ENCODE peak calls at places on chromosomes 6 and 20, in eight cellular contexts. U is lower lobe of right lung, I is kidney epithelial cell, V is epithelial cell of esophagus, R is heart left ventricle, J is lower leg skin, G is sigmoid colon, D is PC-3. Z is an unnamed sample.

GRCh38 chr20:47998736-47999135 is 213.5 kb upstream of the SULF2 start:
- DNase-seq in D (no peak), V (no peak), R (no peak), U (no peak), I (no peak), J (no peak), G (no peak), Z (no peak)

GRCh38 chr6:126788961-126789365 is 329.5 kb upstream of the RSPO3 start:
- DNase-seq in G (peak; percentile 65), J (peak; percentile 28), I (no peak), U (no peak), V (no peak), D (no peak), R (no peak), Z (no peak)

GRCh38 chr6:44606506-44606905 is 219.0 kb downstream of the CDC5L start:
- DNase-seq in D (no peak), V (peak; percentile 29), I (no peak), U (no peak), G (no peak), R (peak; percentile 41), J (peak; percentile 37), Z (no peak)

GRCh38 chr6:18264338-18265098 is at the start of gene DEK:
- DNase-seq in V (peak; percentile 86), U (peak; percentile 90), I (no peak), D (peak; percentile 80), R (peak; percentile 90), G (peak; percentile 94), J (peak; percentile 79), Z (no peak)

GRCh38 chr20:48737463-48738093 is 90.2 kb downstream of the PREX1 start:
- DNase-seq in D (no peak), G (no peak), V (no peak), J (no peak), U (no peak), R (no peak), I (no peak), Z (no peak)

GRCh38 chr6:144234399-144234798 is 50.7 kb upstream of the UTRN start:
- DNase-seq in U (no peak), J (no peak), D (no peak), R (no peak), G (no peak), I (no peak), V (no peak), Z (no peak)

GRCh38 chr6:56663344-56663743 is 20.7 kb upstream of the DST start:
- DNase-seq in G (no peak), U (no peak), J (peak; percentile 37), D (peak; percentile 88), V (peak; percentile 98), R (no peak), I (peak; percentile 26), Z (no peak)

GRCh38 chr20:25177890-25178321 is 17.6 kb upstream of the ENTPD6 start:
- DNase-seq in R (no peak), G (no peak), V (peak; percentile 46), J (no peak), I (no peak), D (peak; percentile 90), U (peak; percentile 64), Z (no peak)

GRCh38 chr20:50335105-50335504 is 144.5 kb downstream of the CEBPB start:
- DNase-seq in G (peak; percentile 56), I (peak; percentile 66), R (peak; percentile 23), U (no peak), D (peak; percentile 57), V (peak; percentile 89), J (peak; percentile 46), Z (peak; percentile 51)

GRCh38 chr6:122033564-122034181 is 365.8 kb upstream of the HSF2 start:
- DNase-seq in U (no peak), I (peak; percentile 18), G (no peak), J (no peak), R (no peak), V (peak; percentile 76), D (peak; percentile 60), Z (no peak)

DNA sequence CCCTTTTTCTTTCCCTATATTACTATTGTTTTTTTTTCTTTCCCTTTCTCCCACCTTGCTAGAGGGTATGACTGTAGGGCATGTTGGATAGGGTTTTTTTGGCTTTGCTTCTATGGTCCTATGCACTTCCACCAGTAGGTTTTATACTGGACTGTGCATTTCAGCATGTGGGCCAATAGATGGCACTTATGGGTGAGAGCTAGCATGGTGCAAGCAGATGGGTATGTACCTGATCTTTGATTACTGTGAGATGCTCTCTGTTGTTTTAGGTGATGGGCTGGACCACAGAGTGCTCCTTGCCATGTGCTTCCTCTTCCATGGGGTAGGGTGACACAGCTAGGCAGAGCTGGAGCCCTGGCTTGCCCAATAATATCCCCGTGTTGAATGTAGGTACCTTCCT is 128.5 kb upstream of the CHD6 start:
- DNase-seq in V (no peak), I (no peak), R (no peak), U (no peak), D (peak; percentile 7), J (no peak), G (no peak), Z (no peak)
- TF ChIP-seq CTCF in V (no peak), I (no peak), R (no peak), U (no peak), D (no peak), J (no peak), G (no peak), Z (no peak)

GRCh38 chr6:35491558-35492541 is 5.0 kb downstream of the TEAD3 start:
- DNase-seq in V (no peak), R (peak; percentile 27), I (no peak), J (no peak), D (no peak), U (no peak), G (no peak), Z (no peak)

GRCh38 chr6:35492664-35493284 is 4.1 kb downstream of the TEAD3 start:
- DNase-seq in I (no peak), J (no peak), D (no peak), V (no peak), U (no peak), G (peak; percentile 83), R (peak; percentile 24), Z (no peak)

GRCh38 chr6:35489995-35490791 is 6.7 kb downstream of the TEAD3 start:
- DNase-seq in U (peak; percentile 70), G (peak; percentile 98), V (peak; percentile 49), I (no peak), J (no peak), D (no peak), R (peak; percentile 93), Z (no peak)

GRCh38 chr6:35489066-35489465 is 7.8 kb downstream of the TEAD3 start:
- DNase-seq in D (no peak), R (peak; percentile 22), U (no peak), V (peak; percentile 79), J (no peak), G (no peak), I (no peak), Z (no peak)

GRCh38 chr6:35490821-35491557 is 5.9 kb downstream of the TEAD3 start:
- DNase-seq in D (no peak), J (no peak), V (no peak), R (no peak), G (no peak), I (no peak), U (no peak), Z (no peak)
- H3K4me3 ChIP-seq in D (no peak overlapping the region), J (no peak overlapping the region), V (no peak overlapping the region), R (no peak overlapping the region), G (peak overlapping the region; percentile 19), I (no peak overlapping the region), U (no peak overlapping the region), Z (no peak overlapping the region)

DNA sequence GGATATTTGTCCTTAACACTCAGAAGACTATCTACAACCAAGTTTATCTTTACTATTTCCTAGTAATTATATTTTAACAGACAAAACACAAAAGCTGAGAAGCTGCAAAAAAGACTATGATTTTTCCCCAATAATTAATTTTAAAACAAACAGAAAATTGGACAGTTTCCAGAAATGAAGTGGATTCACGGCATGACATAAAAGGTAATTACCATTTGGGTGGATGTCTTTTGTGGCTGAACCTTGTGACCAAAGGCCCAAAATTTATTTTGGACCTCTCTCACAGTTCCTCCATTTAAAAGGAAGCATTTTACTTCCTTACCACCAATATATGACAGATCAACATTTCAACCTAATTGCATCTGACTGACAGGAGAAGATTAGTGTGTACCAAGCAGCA is 90.2 kb downstream of the GMDS start:
- DNase-seq in D (no peak), V (no peak), I (no peak), G (no peak), R (no peak), J (no peak), U (no peak), Z (no peak)
- TF ChIP-seq CTCF in D (no peak), V (no peak), I (no peak), G (no peak), R (no peak), J (no peak), U (no peak), Z (no peak)

GRCh38 chr20:1895674-1896496 is 678 bp downstream of the SIRPA start:
- DNase-seq in G (peak; percentile 82), U (peak; percentile 58), I (no peak), V (peak; percentile 47), D (no peak), J (peak; percentile 46), R (peak; percentile 34), Z (no peak)

GRCh38 chr20:1897965-1898464 is 2.8 kb downstream of the SIRPA start:
- DNase-seq in V (peak; percentile 44), D (no peak), U (no peak), I (no peak), G (no peak), J (no peak), R (no peak), Z (no peak)

GRCh38 chr20:1897486-1897885 is 2.3 kb downstream of the SIRPA start:
- DNase-seq in U (no peak), J (peak; percentile 79), G (peak; percentile 72), D (no peak), I (no peak), V (peak; percentile 54), R (no peak), Z (no peak)

GRCh38 chr20:1894951-1895673 is at the start of gene SIRPA:
- DNase-seq in D (peak; percentile 66), J (peak; percentile 43), V (peak; percentile 75), R (peak; percentile 70), G (peak; percentile 88), U (peak; percentile 58), I (no peak), Z (peak; percentile 21)

DNA sequence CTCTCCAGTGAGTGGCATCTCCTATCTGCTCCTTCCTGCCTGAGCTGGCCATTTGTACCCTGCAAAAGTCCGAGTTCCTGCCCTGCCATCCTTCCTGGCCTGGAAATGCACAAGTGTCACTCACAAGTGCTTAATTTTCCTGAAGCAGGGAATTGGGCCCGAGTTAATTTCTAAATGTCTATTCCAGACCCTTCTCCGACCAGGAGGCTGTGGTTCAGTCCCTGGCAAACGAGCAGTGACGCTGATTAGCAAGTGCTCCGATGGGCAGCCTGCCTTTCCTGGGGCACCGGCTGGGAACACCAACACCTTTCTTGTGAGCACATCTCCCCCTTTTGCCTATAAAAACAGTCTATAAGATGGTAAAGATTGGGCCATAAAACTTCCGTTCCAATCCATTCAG is 1.7 kb downstream of the SIRPA start:
- DNase-seq in U (no peak), R (peak; percentile 15), V (no peak), G (no peak), J (no peak), I (no peak), D (no peak), Z (no peak)
- H3K4me3 ChIP-seq in U (peak overlapping the region; percentile 65), R (no peak overlapping the region), V (peak overlapping the region; percentile 15), G (no peak overlapping the region), J (no peak overlapping the region), I (no peak overlapping the region), D (no peak overlapping the region), Z (no peak overlapping the region)

Z was measured in retinal pigment epithelial cell.